ENCODE peak calls at places on chromosomes 13 and 19, in eight cellular contexts. L is uterus, X is HepG2, G is vagina, M is cardiac muscle cell, P is pancreas, H is GM23338, F is esophagus squamous epithelium. U is an unnamed sample. For H3K4me1, the result is how much of the 10 kb centered on the place peaks cover.

GRCh38 chr13:23758783-23759527 is 130.2 kb downstream of the MIPEP start:
- DNase-seq in X (no peak), L (no peak), P (no peak), H (no peak), F (no peak), M (no peak), G (no peak), U (no peak)

GRCh38 chr19:13262450-13262849 is 112.2 kb downstream of the IER2 start:
- DNase-seq in G (no peak), L (peak), X (peak), H (peak), P (no peak), F (no peak), M (peak), U (no peak)

GRCh38 chr13:57629391-57629804 is 2.1 kb upstream of the PCDH17 start:
- DNase-seq in X (no peak), H (peak), M (no peak), L (no peak), G (no peak), P (peak), F (no peak), U (no peak)

GRCh38 chr19:48543121-48543710 is 8.8 kb upstream of the SULT2B1 start:
- DNase-seq in P (peak), H (peak), L (no peak), G (no peak), M (no peak), X (no peak), F (no peak), U (no peak)

GRCh38 chr19:54114340-54114826 is 1.1 kb downstream of the TFPT start:
- DNase-seq in M (no peak), X (no peak), H (peak), L (no peak), G (no peak), P (no peak), F (no peak), U (no peak)

GRCh38 chr13:26623125-26623524 is 65.6 kb downstream of the WASF3 start:
- DNase-seq in G (no peak), M (peak), X (no peak), L (no peak), F (no peak), P (no peak), H (no peak), U (no peak)

GRCh38 chr19:44951179-44952159 is 3.7 kb upstream of the CLPTM1 start:
- DNase-seq in G (no peak), P (no peak), M (peak), X (peak), L (peak), F (no peak), H (peak), U (peak)

GRCh38 chr13:93248627-93249047 is 22.0 kb downstream of the GPC6 start:
- DNase-seq in F (no peak), H (peak), G (no peak), L (no peak), P (peak), X (peak), M (peak), U (no peak)

GRCh38 chr13:67416047-67416925 is 186.2 kb upstream of the PCDH9 start:
- DNase-seq in L (no peak), P (peak), G (no peak), F (no peak), X (peak), M (peak), H (peak), U (no peak)

GRCh38 chr19:12788682-12789097 is 2.6 kb upstream of the JUNB start:
- DNase-seq in M (peak), L (peak), H (peak), P (peak), F (no peak), X (peak), G (no peak), U (no peak)

GRCh38 chr19:18062043-18062442 is 24.7 kb downstream of the IL12RB1 start:
- DNase-seq in M (no peak), L (no peak), H (peak), P (no peak), G (no peak), F (no peak), X (no peak), U (no peak)

GRCh38 chr19:10881403-10882107 is 10.2 kb downstream of the CARM1 start:
- DNase-seq in H (peak), L (no peak), P (no peak), F (no peak), X (no peak), M (peak), G (no peak), U (no peak)

GRCh38 chr19:9456018-9456689 is 20.8 kb upstream of the ZNF266 start:
- DNase-seq in L (no peak), P (no peak), M (no peak), G (no peak), X (no peak), H (no peak), F (no peak), U (no peak)

GRCh38 chr13:26021516-26021915 is 30.3 kb downstream of the SHISA2 start:
- DNase-seq in L (no peak), G (no peak), H (no peak), F (no peak), P (no peak), X (no peak), M (no peak), U (no peak)

GRCh38 chr13:113553541-113554332 is 30.8 kb upstream of the TFDP1 start:
- DNase-seq in P (no peak), F (no peak), H (no peak), M (no peak), L (no peak), X (no peak), G (peak), U (no peak)

GRCh38 chr13:81990652-81991051 is 1649.7 kb upstream of the SPRY2 start:
- DNase-seq in L (no peak), G (no peak), F (no peak), H (peak), X (no peak), P (no peak), M (no peak), U (no peak)

GRCh38 chr13:90270231-90270630 is 1077.3 kb upstream of the MIR17HG start:
- DNase-seq in G (no peak), X (no peak), L (no peak), M (no peak), P (no peak), F (no peak), H (no peak), U (no peak)

GRCh38 chr13:39779337-39780270 is 124.1 kb downstream of the COG6 start:
- DNase-seq in G (no peak), P (no peak), M (no peak), F (no peak), X (no peak), L (no peak), H (no peak), U (no peak)

GRCh38 chr13:51065372-51066090 is 45.5 kb downstream of the C13orf42 start:
- DNase-seq in F (no peak), P (no peak), L (no peak), X (no peak), H (no peak), G (peak), M (no peak), U (no peak)

GRCh38 chr13:74907788-74908187 is 574.2 kb downstream of the TBC1D4 start:
- DNase-seq in X (no peak), H (no peak), F (no peak), G (no peak), P (no peak), M (no peak), L (no peak), U (no peak)

GRCh38 chr19:5263615-5264014 is 77.0 kb downstream of the PTPRS start:
- DNase-seq in H (no peak), X (no peak), G (no peak), L (no peak), P (peak), F (no peak), M (no peak), U (no peak)

GRCh38 chr19:53546766-53547541 is 9.0 kb downstream of the ZNF331 start:
- DNase-seq in L (no peak), H (no peak), G (no peak), M (no peak), P (no peak), F (no peak), X (no peak), U (no peak)

GRCh38 chr19:49716154-49716553 is 25.2 kb downstream of the CPT1C start:
- DNase-seq in H (no peak), M (no peak), G (no peak), F (no peak), X (no peak), P (no peak), L (no peak), U (no peak)

GRCh38 chr13:64446372-64446771 is 2783.8 kb downstream of the PCDH9 start:
- DNase-seq in L (no peak), F (no peak), H (peak), G (no peak), P (no peak), X (no peak), M (no peak), U (no peak)

GRCh38 chr13:110133425-110134235 is 173.3 kb downstream of the COL4A1 start:
- DNase-seq in G (no peak), F (no peak), H (no peak), L (no peak), M (no peak), P (no peak), X (no peak), U (no peak)

GRCh38 chr13:98810746-98811145 is 58.3 kb upstream of the SLC15A1 start:
- DNase-seq in H (no peak), P (no peak), L (no peak), F (no peak), M (no peak), X (no peak), G (no peak), U (no peak)

GRCh38 chr19:46115396-46116109 is 8.9 kb downstream of the IGFL3 start:
- DNase-seq in M (no peak), F (no peak), G (no peak), H (no peak), L (peak), X (no peak), P (no peak), U (no peak)

GRCh38 chr13:98622926-98623325 is 46.0 kb upstream of the STK24 start:
- DNase-seq in P (no peak), M (no peak), L (no peak), G (no peak), F (no peak), H (no peak), X (no peak), U (no peak)

GRCh38 chr19:11208526-11209471 is 11.5 kb upstream of the KANK2 start:
- DNase-seq in P (peak), F (no peak), H (no peak), M (no peak), X (no peak), L (no peak), G (no peak), U (no peak)

GRCh38 chr13:29171244-29171643 is 351.1 kb downstream of the MTUS2 start:
- DNase-seq in G (no peak), X (no peak), P (no peak), F (no peak), H (no peak), M (no peak), L (no peak), U (no peak)
- H3K4me1 ChIP-seq in G (under half), X (under half), P (under half), F (under half), H (under half), M (under half), L (under half), U (under half)

GRCh38 chr19:55301459-55302331 is 17.9 kb downstream of the BRSK1 start:
- DNase-seq in H (peak), M (peak), X (peak), P (peak), G (no peak), L (peak), F (no peak), U (peak)

GRCh38 chr19:55304279-55304978 is 20.6 kb downstream of the BRSK1 start:
- DNase-seq in H (peak), P (no peak), F (no peak), L (peak), M (peak), G (no peak), X (peak), U (no peak)

GRCh38 chr19:55299991-55300390 is 16.2 kb downstream of the BRSK1 start:
- DNase-seq in X (no peak), G (no peak), F (no peak), P (no peak), M (no peak), L (no peak), H (no peak), U (no peak)

GRCh38 chr19:55303477-55303876 is 19.7 kb downstream of the BRSK1 start:
- DNase-seq in F (no peak), G (no peak), P (no peak), H (no peak), X (no peak), L (no peak), M (no peak), U (no peak)

GRCh38 chr19:55300821-55301458 is 17.1 kb downstream of the BRSK1 start:
- DNase-seq in X (no peak), P (no peak), G (no peak), M (no peak), F (no peak), H (no peak), L (no peak), U (no peak)
- H3K4me3 ChIP-seq in X (peak), P (no peak), G (no peak), M (no peak), F (no peak), H (peak), L (no peak), U (peak)

DNA sequence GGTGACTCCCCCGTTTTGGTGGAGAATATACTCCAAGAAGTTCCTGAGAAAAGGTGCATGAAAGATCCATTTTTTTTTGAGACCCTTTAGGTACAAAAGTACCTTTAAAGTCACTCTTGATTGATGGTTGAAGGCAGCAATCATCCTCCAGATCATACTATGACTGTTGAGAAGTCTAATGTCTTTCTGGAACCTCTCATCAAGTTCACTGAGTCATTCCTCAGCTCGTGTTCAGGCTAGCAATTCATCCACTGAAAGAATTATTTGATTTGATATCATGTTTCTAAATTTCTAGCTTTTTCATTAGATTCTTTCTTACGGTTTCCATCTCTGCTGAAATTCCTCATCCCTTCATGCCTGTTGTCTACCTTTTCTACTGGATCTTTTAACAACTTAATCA is 65.1 kb upstream of the GJB6 start:
- DNase-seq in L (no peak), M (no peak), X (no peak), F (no peak), G (no peak), H (no peak), P (no peak), U (no peak)
- H3K27ac ChIP-seq in L (no peak), M (no peak), X (no peak), F (no peak), G (no peak), H (no peak), P (no peak), U (no peak)

DNA sequence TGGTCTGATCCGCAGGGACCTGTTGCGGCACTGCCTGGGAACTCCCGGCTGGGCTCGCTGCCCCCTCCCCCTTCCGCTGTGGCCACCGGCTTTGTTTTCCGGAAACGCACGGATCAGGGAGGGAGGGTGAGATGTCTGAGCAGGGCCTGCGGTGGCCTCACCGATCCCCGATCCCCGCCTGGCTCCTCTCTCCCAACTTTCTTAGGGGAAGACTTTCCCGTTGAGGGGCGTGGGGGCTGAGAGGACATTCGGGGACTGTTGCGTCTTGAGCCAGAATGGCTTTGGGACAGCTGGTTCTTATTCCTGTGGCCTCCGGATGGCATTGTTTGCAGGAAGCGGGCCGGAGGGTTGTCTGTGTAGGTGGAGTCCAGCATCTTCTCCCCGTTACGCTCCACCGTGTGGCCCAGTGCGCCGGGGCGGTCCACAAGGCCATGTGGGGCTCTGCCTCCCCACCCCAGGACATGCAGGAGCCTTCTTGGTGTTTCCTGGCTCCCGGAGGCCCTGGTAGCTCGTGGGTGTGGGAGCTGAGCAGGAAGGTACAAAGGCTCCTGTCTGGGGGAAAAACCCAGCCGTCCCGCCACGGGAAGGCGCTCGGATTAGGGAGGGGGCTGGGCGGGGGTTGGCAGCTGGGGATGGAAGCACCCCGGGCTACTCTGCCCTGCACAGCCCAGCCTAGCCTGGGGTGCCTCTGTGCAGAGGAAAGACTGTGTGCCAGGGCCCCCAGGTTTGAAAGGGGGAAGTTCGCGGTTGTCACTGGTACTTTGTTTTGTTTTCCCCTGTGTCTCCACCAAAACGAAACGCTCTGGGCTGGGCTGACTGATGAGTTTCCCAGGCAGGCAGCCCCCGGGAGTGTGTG is 1.3 kb downstream of the CSNK1G2 start:
- DNase-seq in F (peak), G (no peak), H (peak), M (peak), X (peak), L (peak), P (peak), U (no peak)
- H3K4me1 ChIP-seq in F (under half), G (half or more), H (under half), M (under half), X (under half), L (under half), P (under half), U (under half)

DNA sequence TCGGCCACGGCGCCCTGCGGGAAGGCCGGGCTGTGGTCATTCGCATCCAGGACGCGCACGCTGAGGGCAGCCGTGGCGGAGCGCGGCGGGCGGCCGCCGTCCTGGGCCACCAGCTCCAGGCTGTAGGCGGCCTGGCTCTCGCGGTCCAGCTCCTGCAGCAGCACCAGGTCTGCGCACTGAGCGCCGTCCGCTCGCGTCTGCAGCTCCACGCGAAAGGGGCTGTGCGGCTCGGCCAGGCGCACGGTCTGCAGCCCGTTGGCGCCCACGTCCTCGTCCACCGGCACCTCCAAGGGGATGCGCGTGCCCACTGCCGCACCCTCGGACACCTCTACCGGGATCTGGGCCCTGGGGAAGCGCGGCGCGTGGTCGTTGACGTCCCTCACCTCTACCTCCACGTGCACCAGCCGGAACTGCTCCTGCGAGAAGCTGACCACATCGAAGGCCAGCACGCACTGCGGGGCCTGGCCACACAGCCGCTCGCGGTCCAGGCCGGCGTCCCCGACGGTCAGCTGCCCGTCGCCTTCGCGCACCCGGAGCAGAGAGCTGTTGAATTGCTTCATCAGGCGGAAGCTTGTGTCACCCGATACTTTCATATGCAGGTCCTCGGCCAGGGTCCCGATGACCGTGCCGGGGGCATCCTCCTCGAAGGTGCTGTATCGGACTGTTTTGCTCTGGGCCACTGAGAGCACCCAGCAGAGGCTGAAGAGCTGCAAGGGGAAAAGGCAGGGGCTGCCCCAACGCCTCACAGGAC is 583 bp downstream of the PCDH8 start:
- DNase-seq in X (no peak), F (no peak), H (peak), L (no peak), M (no peak), P (peak), G (no peak), U (no peak)
- H3K4me3 ChIP-seq in X (no peak), F (no peak), H (peak), L (no peak), M (peak), P (no peak), G (no peak), U (no peak)

U was measured in thoracic aorta.